ENCODE peak calls at places on chromosomes 11 and 22, in seven cellular contexts. R, T, F, S, K, A and Y are unnamed samples.

GRCh38 chr11:64691543-64691942 is 31.5 kb downstream of the NRXN2 start:
- DNase-seq in R (no peak), T (no peak), F (no peak), S (no peak), K (no peak), A (no peak), Y (no peak)

GRCh38 chr11:57311109-57311936 is 13.4 kb downstream of the TNKS1BP1 start:
- DNase-seq in R (peak), T (peak), F (peak), S (peak), K (peak), A (peak), Y (peak)

GRCh38 chr11:47997063-47998053 is 17.0 kb downstream of the PTPRJ start:
- DNase-seq in R (peak), T (no peak), F (no peak), S (no peak), K (no peak), A (no peak), Y (no peak)

GRCh38 chr11:70755410-70756158 is 357.3 kb downstream of the CTTN start:
- DNase-seq in R (peak), T (peak), F (peak), S (peak), K (peak), A (peak), Y (peak)

GRCh38 chr11:116990061-116990473 is 108.2 kb downstream of the SIK3 start:
- DNase-seq in R (no peak), T (no peak), F (no peak), S (peak), K (no peak), A (no peak), Y (no peak)

GRCh38 chr22:50045211-50046018 is 12.7 kb downstream of the TTLL8 start:
- DNase-seq in R (no peak), T (no peak), F (no peak), S (no peak), K (no peak), A (no peak), Y (no peak)

GRCh38 chr11:80031014-80031565 is 590.3 kb upstream of the TENM4 start:
- DNase-seq in R (no peak), T (no peak), F (no peak), S (no peak), K (no peak), A (no peak), Y (no peak)

GRCh38 chr11:63671322-63672155 is at the start of gene ATL3:
- DNase-seq in R (peak), T (peak), F (peak), S (peak), K (peak), A (peak), Y (peak)

GRCh38 chr22:37760152-37760551 is 47.6 kb upstream of the GCAT start:
- DNase-seq in R (no peak), T (no peak), F (no peak), S (no peak), K (no peak), A (no peak), Y (no peak)

GRCh38 chr11:43898574-43898973 is 17.9 kb downstream of the ALKBH3 start:
- DNase-seq in R (no peak), T (no peak), F (no peak), S (no peak), K (no peak), A (no peak), Y (no peak)

GRCh38 chr11:78038697-78039313 is 15.7 kb upstream of the KCTD14 start:
- DNase-seq in R (no peak), T (no peak), F (no peak), S (peak), K (no peak), A (no peak), Y (no peak)

GRCh38 chr11:78040691-78041379 is 17.8 kb upstream of the KCTD14 start:
- DNase-seq in R (no peak), T (no peak), F (no peak), S (no peak), K (no peak), A (no peak), Y (no peak)

GRCh38 chr11:78039919-78040671 is 17.0 kb upstream of the KCTD14 start:
- DNase-seq in R (peak), T (peak), F (peak), S (peak), K (no peak), A (peak), Y (peak)

GRCh38 chr11:78037825-78038620 is 14.9 kb upstream of the KCTD14 start:
- DNase-seq in R (no peak), T (no peak), F (no peak), S (no peak), K (no peak), A (no peak), Y (no peak)

DNA sequence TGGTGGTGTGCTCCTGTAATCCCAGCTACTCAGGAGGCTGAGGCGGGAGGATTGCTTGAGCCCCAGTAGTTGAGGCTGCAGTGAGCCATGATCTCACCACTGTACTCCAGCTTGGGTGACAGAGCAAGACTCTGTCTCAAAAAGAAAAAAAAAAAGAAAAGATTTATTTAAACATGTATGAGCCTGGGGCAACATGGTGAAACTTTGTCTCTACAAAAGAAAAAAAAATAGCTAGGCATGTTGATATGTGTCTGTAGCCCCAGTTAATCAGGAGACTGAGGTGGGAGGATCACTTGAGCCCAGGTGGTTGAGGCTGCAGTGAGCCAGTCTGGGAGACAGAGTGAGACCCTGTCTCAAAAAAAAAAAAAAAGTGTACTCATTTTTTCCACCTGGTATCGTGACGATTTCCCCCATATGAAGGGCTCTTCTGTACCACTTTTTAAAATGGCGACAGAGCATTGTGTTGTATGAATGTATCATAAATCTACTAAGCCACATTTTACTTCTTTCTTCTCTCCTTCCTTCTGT is 16.4 kb upstream of the KCTD14 start:
- DNase-seq in R (no peak), T (no peak), F (no peak), S (no peak), K (no peak), A (no peak), Y (no peak)
- H3K4me3 ChIP-seq in R (no peak), T (no peak), F (no peak), S (no peak), K (no peak), A (peak), Y (no peak)

GRCh38 chr11:17735823-17736772 is 1.5 kb downstream of the KCNC1 start:
- DNase-seq in R (peak), T (no peak), F (no peak), S (no peak), K (peak), A (no peak), Y (no peak)
- TF ChIP-seq CTCF in R (no peak), T (no peak), F (peak), S (peak), K (peak), A (no peak), Y (no peak)

GRCh38 chr22:35610741-35611140 is 6.4 kb downstream of the MB start:
- DNase-seq in R (no peak), T (no peak), F (no peak), S (no peak), K (no peak), A (no peak), Y (peak)

GRCh38 chr22:35611200-35611890 is 5.8 kb downstream of the MB start:
- DNase-seq in R (no peak), T (no peak), F (no peak), S (no peak), K (no peak), A (no peak), Y (peak)

GRCh38 chr22:35608088-35608487 is 9.0 kb downstream of the MB start:
- DNase-seq in R (no peak), T (no peak), F (no peak), S (no peak), K (no peak), A (no peak), Y (no peak)

GRCh38 chr22:35609261-35609660 is 7.9 kb downstream of the MB start:
- DNase-seq in R (no peak), T (no peak), F (no peak), S (no peak), K (no peak), A (no peak), Y (peak)

DNA sequence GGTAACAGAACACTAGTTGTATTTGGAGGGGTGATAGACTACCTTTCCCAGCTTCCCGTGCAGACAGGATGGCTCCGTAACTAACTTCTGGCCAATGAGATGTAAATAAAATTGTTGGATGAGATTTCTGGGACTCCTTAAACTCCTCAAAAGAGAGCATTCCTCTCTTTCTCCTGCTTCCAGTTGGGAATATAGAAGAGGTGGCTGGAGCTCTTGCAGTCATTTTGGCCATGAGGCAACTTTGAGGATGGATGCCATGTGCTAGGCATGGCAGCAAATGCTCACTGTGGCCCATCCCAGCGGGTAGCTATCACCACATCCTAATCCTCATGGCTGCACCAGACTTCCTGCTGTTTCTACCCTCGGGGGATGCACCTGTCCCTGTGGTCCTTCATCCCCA is 7.4 kb downstream of the MB start:
- DNase-seq in R (no peak), T (no peak), F (no peak), S (no peak), K (no peak), A (no peak), Y (peak)
- H3K4me3 ChIP-seq in R (no peak), T (no peak), F (no peak), S (no peak), K (no peak), A (no peak), Y (no peak)

GRCh38 chr11:87035976-87036583 is 1.7 kb upstream of the TMEM135 start:
- DNase-seq in R (no peak), T (no peak), F (no peak), S (peak), K (no peak), A (peak), Y (no peak)

GRCh38 chr11:87038235-87038960 is 664 bp downstream of the TMEM135 start:
- DNase-seq in R (no peak), T (no peak), F (no peak), S (peak), K (no peak), A (peak), Y (no peak)

GRCh38 chr11:87036756-87037449 is 831 bp upstream of the TMEM135 start:
- DNase-seq in R (no peak), T (no peak), F (no peak), S (peak), K (no peak), A (peak), Y (no peak)

GRCh38 chr11:87039371-87039770 is 1.6 kb downstream of the TMEM135 start:
- DNase-seq in R (no peak), T (no peak), F (no peak), S (peak), K (no peak), A (peak), Y (no peak)

DNA sequence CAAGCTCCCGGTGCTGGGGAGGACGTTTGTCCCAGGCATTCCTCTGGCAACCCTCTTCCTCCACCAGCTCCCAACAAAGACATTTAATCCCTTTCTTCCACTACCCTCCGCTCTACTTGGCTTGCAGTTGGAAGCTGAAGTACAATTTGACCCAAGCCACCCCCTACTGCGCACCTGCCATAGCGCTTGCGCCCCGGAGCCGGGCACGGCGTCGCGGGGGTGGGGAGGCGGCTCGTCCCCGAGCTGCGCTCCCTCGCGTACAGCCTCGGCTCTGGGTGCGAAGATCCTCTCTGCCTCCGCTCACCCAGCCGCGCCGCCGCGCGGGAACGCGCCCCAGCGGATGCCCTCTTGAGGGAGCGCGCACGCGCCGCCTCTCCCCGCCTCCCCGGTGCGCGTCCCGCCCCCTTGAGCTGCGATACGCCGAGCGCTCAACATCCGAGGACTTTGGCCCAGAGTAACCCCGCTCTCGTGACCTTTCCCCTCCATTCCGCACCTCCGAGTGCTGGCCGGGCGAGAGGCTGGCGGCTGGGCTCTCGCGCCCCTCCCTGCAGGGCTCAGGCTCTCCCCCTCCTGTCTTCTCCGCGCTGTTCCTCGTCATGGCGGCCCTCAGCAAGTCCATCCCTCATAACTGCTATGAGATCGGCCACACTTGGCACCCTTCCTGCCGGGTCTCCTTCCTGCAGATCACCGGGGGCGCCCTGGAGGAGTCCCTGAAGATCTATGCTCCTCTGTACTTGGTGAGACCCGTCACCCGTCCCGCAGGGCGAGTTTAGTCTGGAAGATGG is at the start of gene TMEM135:
- DNase-seq in R (peak), T (peak), F (peak), S (peak), K (peak), A (peak), Y (peak)
- TF ChIP-seq CTCF in R (no peak), T (peak), F (no peak), S (no peak), K (peak), A (no peak), Y (peak)

GRCh38 chr11:122177238-122177637 is 61.2 kb upstream of the BLID start:
- DNase-seq in R (no peak), T (no peak), F (no peak), S (no peak), K (no peak), A (no peak), Y (no peak)
- H3K4me3 ChIP-seq in R (no peak), T (peak), F (peak), S (no peak), K (no peak), A (peak), Y (no peak)

GRCh38 chr22:42615092-42615859 is 593 bp upstream of the POLDIP3 start:
- DNase-seq in R (peak), T (peak), F (peak), S (peak), K (peak), A (peak), Y (peak)

GRCh38 chr22:42617155-42617983 is 2.7 kb upstream of the POLDIP3 start:
- DNase-seq in R (no peak), T (no peak), F (no peak), S (no peak), K (no peak), A (no peak), Y (no peak)

GRCh38 chr22:42612336-42612735 is 2.3 kb downstream of the POLDIP3 start:
- DNase-seq in R (no peak), T (no peak), F (no peak), S (no peak), K (no peak), A (no peak), Y (no peak)

GRCh38 chr22:42613869-42614268 is 814 bp downstream of the POLDIP3 start:
- DNase-seq in R (no peak), T (no peak), F (no peak), S (peak), K (no peak), A (peak), Y (no peak)

GRCh38 chr22:42614312-42615091 is at the start of gene POLDIP3:
- DNase-seq in R (peak), T (peak), F (peak), S (peak), K (peak), A (peak), Y (peak)
- TF ChIP-seq CTCF in R (peak), T (peak), F (peak), S (peak), K (peak), A (no peak), Y (peak)

GRCh38 chr11:2385156-2386151 is 8.3 kb downstream of the CD81 start:
- DNase-seq in R (peak), T (no peak), F (no peak), S (no peak), K (no peak), A (no peak), Y (no peak)

GRCh38 chr11:2382927-2383822 is 6.1 kb downstream of the CD81 start:
- DNase-seq in R (peak), T (no peak), F (no peak), S (peak), K (no peak), A (no peak), Y (no peak)

GRCh38 chr11:2386591-2386990 is 9.5 kb downstream of the CD81 start:
- DNase-seq in R (peak), T (no peak), F (no peak), S (no peak), K (no peak), A (no peak), Y (no peak)

GRCh38 chr11:2383823-2384722 is 7.0 kb downstream of the CD81 start:
- DNase-seq in R (peak), T (no peak), F (no peak), S (no peak), K (no peak), A (no peak), Y (no peak)

GRCh38 chr11:2384723-2385041 is 7.6 kb downstream of the CD81 start:
- DNase-seq in R (no peak), T (no peak), F (no peak), S (no peak), K (no peak), A (no peak), Y (no peak)
- H3K4me3 ChIP-seq in R (peak), T (no peak), F (no peak), S (no peak), K (no peak), A (no peak), Y (no peak)

GRCh38 chr11:76807206-76807875 is 24.2 kb downstream of the TSKU start:
- DNase-seq in R (peak), T (no peak), F (peak), S (peak), K (peak), A (peak), Y (peak)
- TF ChIP-seq CTCF in R (peak), T (peak), F (peak), S (peak), K (peak), A (peak), Y (peak)